ENCODE peak calls at places on chromosomes 4 and X, in six cellular contexts. T, F, P, L, D and A are unnamed samples.

GRCh38 chr4:153036931-153037330 is 100.8 kb downstream of the FHDC1 start:
- DNase-seq in T (no peak), F (no peak), P (no peak), L (no peak), D (no peak), A (no peak)

GRCh38 chr4:11908712-11909111 is 480.0 kb upstream of the HS3ST1 start:
- DNase-seq in T (no peak), F (no peak), P (no peak), L (no peak), D (no peak), A (no peak)

GRCh38 chr4:119671205-119671604 is 42.6 kb upstream of the PDE5A start:
- DNase-seq in T (no peak), F (no peak), P (no peak), L (no peak), D (no peak), A (no peak)

GRCh38 chrX:148417934-148418333 is 82.5 kb upstream of the AFF2 start:
- DNase-seq in T (no peak), F (no peak), P (no peak), L (no peak), D (no peak), A (no peak)

GRCh38 chr4:71333960-71334951 is 4.6 kb upstream of the SLC4A4 start:
- DNase-seq in T (peak), F (no peak), P (no peak), L (no peak), D (no peak), A (no peak)

GRCh38 chr4:96675916-96676315 is 836.0 kb downstream of the PDHA2 start:
- DNase-seq in T (no peak), F (peak), P (no peak), L (no peak), D (no peak), A (no peak)

GRCh38 chr4:84403656-84404055 is 95.4 kb downstream of the NKX6-1 start:
- DNase-seq in T (no peak), F (no peak), P (no peak), L (no peak), D (no peak), A (no peak)

GRCh38 chr4:138090145-138090917 is 151.8 kb downstream of the SLC7A11 start:
- DNase-seq in T (peak), F (peak), P (peak), L (peak), D (peak), A (peak)

GRCh38 chrX:139199945-139200344 is 330.6 kb upstream of the F9 start:
- DNase-seq in T (no peak), F (no peak), P (no peak), L (no peak), D (no peak), A (no peak)
- H3K14ac ChIP-seq in T (no peak), F (no peak), P (no peak), L (no peak), D (no peak), A (no peak)

GRCh38 chr4:24748023-24748422 is 47.4 kb upstream of the SOD3 start:
- DNase-seq in T (no peak), F (no peak), P (no peak), L (no peak), D (no peak), A (no peak)
- H3K14ac ChIP-seq in T (no peak), F (no peak), P (no peak), L (no peak), D (no peak), A (no peak)

GRCh38 chr4:129570326-129570725 is 474.4 kb downstream of the C4orf33 start:
- DNase-seq in T (no peak), F (no peak), P (no peak), L (no peak), D (no peak), A (no peak)

GRCh38 chr4:129561280-129561679 is 465.3 kb downstream of the C4orf33 start:
- DNase-seq in T (no peak), F (no peak), P (no peak), L (no peak), D (no peak), A (no peak)

GRCh38 chr4:129561886-129562285 is 465.9 kb downstream of the C4orf33 start:
- DNase-seq in T (no peak), F (peak), P (no peak), L (no peak), D (no peak), A (no peak)

DNA sequence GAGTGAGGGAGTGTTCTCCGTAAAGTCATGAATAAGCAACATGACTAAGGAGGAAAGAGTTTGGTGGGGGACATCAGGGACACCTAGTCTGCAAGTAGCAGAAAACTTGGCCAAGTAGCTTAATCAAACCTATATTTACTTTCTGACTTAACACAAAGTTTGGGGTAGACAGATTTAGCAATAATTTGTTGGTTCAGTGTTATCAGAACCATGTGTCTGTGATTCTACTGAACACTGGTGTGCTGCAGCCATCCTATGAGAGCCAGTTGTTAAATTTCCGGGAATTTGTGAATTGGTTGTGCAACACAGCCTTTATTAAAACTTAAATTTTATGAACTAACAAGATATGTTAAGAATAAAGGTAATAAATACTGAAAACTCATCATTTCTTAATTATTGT is 469.3 kb downstream of the C4orf33 start:
- DNase-seq in T (no peak), F (no peak), P (no peak), L (no peak), D (no peak), A (no peak)
- H3K14ac ChIP-seq in T (no peak), F (no peak), P (no peak), L (no peak), D (no peak), A (no peak)

GRCh38 chr4:8051644-8052043 is 107.0 kb downstream of the ABLIM2 start:
- DNase-seq in T (no peak), F (no peak), P (no peak), L (peak), D (no peak), A (no peak)

GRCh38 chr4:8050555-8051206 is 107.9 kb downstream of the ABLIM2 start:
- DNase-seq in T (peak), F (peak), P (no peak), L (peak), D (no peak), A (peak)

GRCh38 chr4:8052160-8052691 is 106.4 kb downstream of the ABLIM2 start:
- DNase-seq in T (no peak), F (no peak), P (no peak), L (no peak), D (no peak), A (no peak)

GRCh38 chr4:8048856-8049686 is 109.4 kb upstream of the AFAP1 start:
- DNase-seq in T (no peak), F (no peak), P (no peak), L (peak), D (no peak), A (no peak)

GRCh38 chr4:8050180-8050554 is 108.4 kb downstream of the ABLIM2 start:
- DNase-seq in T (no peak), F (no peak), P (no peak), L (no peak), D (no peak), A (no peak)
- H3K14ac ChIP-seq in T (no peak), F (no peak), P (no peak), L (peak), D (no peak), A (no peak)

GRCh38 chr4:89551191-89551590 is 243.6 kb upstream of the GPRIN3 start:
- DNase-seq in T (no peak), F (no peak), P (no peak), L (no peak), D (peak), A (no peak)
- H3K14ac ChIP-seq in T (no peak), F (no peak), P (no peak), L (no peak), D (no peak), A (no peak)

GRCh38 chr4:113653871-113654270 is 107.7 kb downstream of the CAMK2D start:
- DNase-seq in T (no peak), F (no peak), P (no peak), L (no peak), D (no peak), A (no peak)
- H3K14ac ChIP-seq in T (no peak), F (no peak), P (no peak), L (no peak), D (no peak), A (no peak)

DNA sequence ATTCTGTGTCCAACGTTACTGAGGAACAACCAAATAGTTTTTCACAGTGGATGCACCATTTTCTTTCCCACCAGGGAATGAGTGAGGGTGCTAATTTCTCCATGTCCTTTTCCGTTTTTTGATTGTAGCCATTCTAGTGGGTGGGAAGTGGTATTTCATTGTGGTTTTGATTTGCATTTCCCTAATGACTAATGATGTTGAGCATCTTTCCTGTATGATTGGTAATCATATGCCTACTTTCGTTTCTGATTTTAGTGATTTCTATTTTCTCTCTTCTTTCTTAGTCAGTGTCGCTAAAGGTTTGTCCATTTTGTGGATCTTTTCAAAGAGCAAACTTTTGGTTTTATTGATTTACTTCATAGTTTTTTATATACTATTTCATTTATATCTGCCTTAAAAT is 32.0 kb upstream of the TEX13D start:
- DNase-seq in T (no peak), F (no peak), P (no peak), L (no peak), D (no peak), A (no peak)
- H3K14ac ChIP-seq in T (no peak), F (no peak), P (no peak), L (no peak), D (no peak), A (no peak)

GRCh38 chrX:74426615-74427014 is 5.3 kb downstream of the SLC16A2 start:
- DNase-seq in T (no peak), F (no peak), P (no peak), L (no peak), D (no peak), A (no peak)
- H3K14ac ChIP-seq in T (no peak), F (no peak), P (no peak), L (no peak), D (no peak), A (no peak)

DNA sequence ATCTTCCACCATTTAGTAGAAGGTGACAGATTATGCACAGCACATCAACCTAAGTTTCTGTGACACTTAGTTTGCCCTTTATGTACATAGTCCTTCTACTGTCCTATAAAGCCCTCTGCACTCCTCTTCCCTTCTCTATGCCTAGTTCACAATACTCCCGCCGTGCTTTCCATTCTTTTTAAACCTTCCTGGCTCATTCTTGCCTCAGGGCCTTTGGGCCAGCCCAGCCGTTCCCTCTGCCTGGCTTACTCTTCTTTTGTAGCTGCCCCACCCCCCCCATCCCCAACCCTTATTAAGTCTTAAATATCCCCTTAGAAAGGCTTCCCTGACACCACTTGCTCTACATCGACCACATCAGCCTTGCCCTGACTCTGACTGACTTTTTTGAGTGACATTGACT is 33.0 kb downstream of the SGMS2 start:
- DNase-seq in T (no peak), F (no peak), P (no peak), L (peak), D (peak), A (no peak)
- H3K14ac ChIP-seq in T (no peak), F (no peak), P (no peak), L (no peak), D (no peak), A (no peak)

GRCh38 chr4:4329496-4329895 is 39.4 kb downstream of the ZBTB49 start:
- DNase-seq in T (no peak), F (no peak), P (no peak), L (no peak), D (no peak), A (no peak)
- H3K14ac ChIP-seq in T (no peak), F (no peak), P (no peak), L (no peak), D (no peak), A (no peak)